ENCODE peak calls at places on chromosomes 11 and 22, in four cellular contexts. Z, R, X and B are unnamed samples.

GRCh38 chr22:24803064-24803542 is 2.9 kb upstream of the SGSM1 start:
- DNase-seq in R (peak), X (peak), Z (peak), B (peak)

GRCh38 chr22:43533131-43533530 is 121.3 kb downstream of the MPPED1 start:
- DNase-seq in R (no peak), X (no peak), Z (no peak), B (no peak)

GRCh38 chr11:6757373-6757967 is 14.3 kb downstream of the OR2AG2 start:
- DNase-seq in R (peak), X (peak), Z (peak), B (peak)

GRCh38 chr11:2775083-2775625 is 75.4 kb upstream of the KCNQ1OT1 start:
- DNase-seq in X (peak), R (no peak), Z (no peak), B (peak)

GRCh38 chr11:37788141-37788877 is 1190.3 kb upstream of the RAG2 start:
- DNase-seq in R (peak), X (no peak), Z (peak), B (no peak)

GRCh38 chr11:86636275-86636674 is 36.1 kb downstream of the ME3 start:
- DNase-seq in Z (peak), R (no peak), X (no peak), B (no peak)

GRCh38 chr11:126452256-126452655 is 96.8 kb downstream of the ST3GAL4 start:
- DNase-seq in X (no peak), Z (no peak), R (no peak), B (no peak)

GRCh38 chr11:64838600-64839334 is 5.7 kb downstream of the CDC42BPG start:
- DNase-seq in Z (no peak), R (no peak), X (no peak), B (no peak)

GRCh38 chr11:1453611-1454386 is 32.8 kb downstream of the MOB2 start:
- DNase-seq in R (no peak), X (no peak), Z (no peak), B (peak)

GRCh38 chr22:26642465-26643367 is 14.7 kb upstream of the MIAT start:
- DNase-seq in R (peak), X (no peak), Z (no peak), B (peak)

GRCh38 chr11:3799143-3799542 is 1.8 kb upstream of the NUP98 start:
- DNase-seq in Z (no peak), R (no peak), X (no peak), B (no peak)

GRCh38 chr22:37474447-37475090 is 11.6 kb downstream of the MFNG start:
- DNase-seq in X (no peak), Z (no peak), R (no peak), B (no peak)

GRCh38 chr11:10095412-10096207 is 198.4 kb downstream of the SBF2 start:
- DNase-seq in X (no peak), Z (no peak), R (no peak), B (no peak)

GRCh38 chr11:111308140-111308539 is 9.8 kb downstream of the POU2AF3 start:
- DNase-seq in R (peak), X (no peak), Z (peak), B (no peak)

GRCh38 chr11:114236829-114237228 is 59.4 kb upstream of the NNMT start:
- DNase-seq in Z (no peak), R (peak), X (no peak), B (no peak)

GRCh38 chr11:119344291-119345010 is 2.1 kb downstream of the MFRP start:
- DNase-seq in R (no peak), X (no peak), Z (no peak), B (no peak)

GRCh38 chr22:36328635-36329216 is 59.0 kb downstream of the MYH9 start:
- DNase-seq in R (peak), Z (peak), X (peak), B (peak)

GRCh38 chr22:31144223-31144622 is 3.9 kb upstream of the PLA2G3 start:
- DNase-seq in R (peak), X (no peak), Z (no peak), B (no peak)

GRCh38 chr11:71991494-71991893 is 7.2 kb upstream of the IL18BP start:
- DNase-seq in R (no peak), X (no peak), Z (no peak), B (peak)

GRCh38 chr22:43014062-43014875 is 680 bp downstream of the PACSIN2 start:
- DNase-seq in Z (no peak), R (peak), X (peak), B (peak)

GRCh38 chr22:21590809-21591641 is 23.5 kb downstream of the UBE2L3 start:
- DNase-seq in X (no peak), R (no peak), Z (no peak), B (peak)

GRCh38 chr22:21594865-21595452 is 27.4 kb downstream of the UBE2L3 start:
- DNase-seq in R (no peak), X (no peak), Z (no peak), B (no peak)

GRCh38 chr22:21591695-21592094 is 24.2 kb downstream of the UBE2L3 start:
- DNase-seq in X (no peak), R (no peak), Z (no peak), B (no peak)

GRCh38 chr22:21592422-21592821 is 24.9 kb downstream of the UBE2L3 start:
- DNase-seq in Z (no peak), X (no peak), R (no peak), B (no peak)

DNA sequence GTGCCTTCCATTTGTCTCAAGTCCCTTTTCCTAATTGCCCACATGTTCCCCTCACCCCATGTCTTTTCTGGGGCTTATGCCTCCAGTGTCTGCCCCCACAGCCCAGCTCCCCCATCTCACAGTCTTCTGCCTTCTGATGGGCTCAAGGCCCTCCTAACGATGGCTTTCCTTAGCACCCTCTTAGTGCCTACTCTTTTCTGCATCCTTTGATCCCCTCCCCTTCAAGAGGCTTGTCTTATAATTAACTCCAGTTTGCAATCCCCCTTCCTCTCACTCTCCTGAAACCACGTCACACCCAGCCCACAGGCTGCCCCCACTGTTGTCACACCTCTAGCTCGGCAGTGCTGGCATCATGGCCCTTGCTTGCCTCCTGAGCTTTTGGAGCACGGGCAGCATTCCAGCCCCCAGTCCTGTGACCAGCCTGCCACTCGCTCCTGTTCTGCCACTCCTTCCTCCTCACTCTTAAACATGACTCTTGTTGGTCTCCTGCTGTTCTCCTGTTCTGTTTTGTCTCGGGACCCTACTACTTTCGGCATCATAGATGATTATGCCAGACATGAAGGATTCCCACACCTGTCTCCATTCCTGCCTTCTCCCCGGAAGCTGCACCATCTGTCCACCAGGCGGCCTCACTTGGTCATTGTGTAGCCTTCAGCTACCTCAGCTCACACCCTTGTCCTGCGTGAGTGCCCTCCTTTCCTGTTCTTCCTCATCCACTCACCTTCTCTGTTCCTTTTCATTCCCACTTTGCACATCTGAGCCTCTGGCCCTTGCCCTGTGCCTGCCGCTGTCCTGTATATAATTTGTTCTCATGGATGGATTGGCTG is 26.1 kb downstream of the UBE2L3 start:
- DNase-seq in Z (peak), R (no peak), X (no peak), B (no peak)
- TF ChIP-seq CTCF in Z (peak), R (peak), X (no peak), B (no peak)

DNA sequence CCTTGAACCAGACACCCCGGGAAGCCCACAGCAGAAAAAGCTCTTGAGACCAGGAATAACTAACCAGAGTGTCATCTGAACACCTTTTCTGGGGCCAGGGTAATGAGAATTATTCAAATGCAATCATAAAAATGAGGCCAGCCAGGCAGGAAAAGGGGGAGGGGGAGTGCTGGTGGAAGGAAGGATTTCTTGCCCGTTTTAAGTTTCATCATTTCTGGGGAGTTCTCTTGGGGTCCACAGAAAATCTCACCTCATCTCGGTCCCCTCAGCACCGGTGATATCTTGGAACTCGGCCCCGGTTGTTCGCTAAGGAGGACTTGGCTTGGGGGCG is 495 bp upstream of the PKNOX2 start:
- DNase-seq in R (no peak), X (no peak), Z (no peak), B (no peak)
- H3K4me3 ChIP-seq in R (peak), X (peak), Z (peak), B (no peak)

GRCh38 chr11:123168955-123169484 is 26.0 kb downstream of the CLMP start:
- DNase-seq in Z (no peak), R (no peak), X (no peak), B (no peak)

GRCh38 chr11:123164732-123165450 is 30.2 kb downstream of the CLMP start:
- DNase-seq in R (no peak), X (no peak), Z (no peak), B (no peak)

GRCh38 chr11:123163621-123164020 is 31.4 kb downstream of the CLMP start:
- DNase-seq in R (no peak), X (no peak), Z (no peak), B (no peak)

GRCh38 chr11:123168236-123168635 is 26.8 kb downstream of the CLMP start:
- DNase-seq in Z (no peak), R (peak), X (no peak), B (no peak)

GRCh38 chr11:123166095-123166559 is 28.9 kb downstream of the CLMP start:
- DNase-seq in X (peak), Z (peak), R (peak), B (peak)
- TF ChIP-seq CTCF in X (peak), Z (peak), R (peak), B (peak)

DNA sequence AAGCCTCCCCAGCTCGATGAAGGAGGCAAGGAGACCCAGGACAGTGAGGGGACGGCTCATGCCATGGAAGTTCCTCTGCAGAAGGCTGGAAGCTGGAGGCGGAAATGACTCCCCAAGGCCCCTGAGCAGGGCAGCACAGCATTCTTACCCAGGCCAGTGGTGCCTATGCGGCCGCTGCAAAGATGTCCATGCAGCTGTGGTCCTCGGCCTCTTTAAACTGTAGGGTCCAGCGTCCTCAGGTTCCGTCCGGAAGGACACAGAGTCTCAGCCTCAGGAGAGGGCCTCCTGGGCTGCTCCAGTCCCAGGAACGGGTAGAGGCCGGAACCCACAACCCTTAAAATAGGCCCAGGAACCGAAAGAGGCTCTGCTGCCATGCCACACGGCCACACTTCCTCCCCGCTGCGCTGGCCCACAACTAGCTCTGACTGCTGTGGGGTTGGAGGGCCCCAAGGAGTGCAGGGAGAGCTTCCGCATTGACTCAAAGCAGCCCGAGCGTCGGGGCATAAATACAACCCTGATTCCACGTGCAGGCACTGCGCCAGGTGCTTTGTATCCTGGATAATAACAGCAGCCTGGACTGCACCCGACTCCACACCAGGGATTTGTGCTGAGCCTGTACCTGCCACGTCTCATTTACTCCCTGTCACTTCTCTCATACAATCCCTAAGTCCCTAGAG is 5.5 kb downstream of the KIAA0930 start:
- DNase-seq in X (no peak), Z (no peak), R (no peak), B (peak)
- H3K4me3 ChIP-seq in X (no peak), Z (no peak), R (no peak), B (peak)

DNA sequence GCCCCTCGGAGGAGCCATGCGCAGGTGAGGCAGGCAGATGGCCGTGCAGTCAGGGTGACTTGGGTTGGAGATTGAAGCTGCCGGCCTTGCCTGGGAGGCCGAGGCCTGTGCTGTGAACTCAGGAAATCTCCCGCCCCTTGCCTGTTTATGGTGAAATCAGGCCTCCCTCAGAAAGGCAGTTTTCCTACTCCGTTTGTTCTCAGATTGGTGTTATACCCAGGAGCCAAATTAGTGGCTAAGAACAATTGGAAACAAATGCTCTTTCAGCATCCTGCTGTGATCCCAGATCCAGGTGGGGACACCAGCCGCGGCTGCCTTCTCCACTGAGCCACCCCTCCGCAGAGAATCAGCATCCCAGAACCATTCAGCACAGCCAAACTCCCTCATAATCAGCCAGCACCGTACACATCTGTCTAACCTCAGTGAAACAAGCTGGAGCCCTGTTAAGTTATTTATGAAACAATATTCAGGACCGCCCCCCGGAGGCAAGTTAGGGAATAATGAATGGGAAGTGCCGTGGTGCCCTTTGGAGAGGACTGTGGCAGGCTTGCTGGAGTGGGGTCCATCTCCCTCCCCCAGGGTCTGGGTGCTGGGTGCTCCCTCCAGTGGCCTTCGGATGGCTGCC is 60.0 kb downstream of the PKNOX2 start:
- DNase-seq in Z (no peak), R (peak), X (peak), B (no peak)
- TF ChIP-seq CTCF in Z (no peak), R (peak), X (no peak), B (no peak)

DNA sequence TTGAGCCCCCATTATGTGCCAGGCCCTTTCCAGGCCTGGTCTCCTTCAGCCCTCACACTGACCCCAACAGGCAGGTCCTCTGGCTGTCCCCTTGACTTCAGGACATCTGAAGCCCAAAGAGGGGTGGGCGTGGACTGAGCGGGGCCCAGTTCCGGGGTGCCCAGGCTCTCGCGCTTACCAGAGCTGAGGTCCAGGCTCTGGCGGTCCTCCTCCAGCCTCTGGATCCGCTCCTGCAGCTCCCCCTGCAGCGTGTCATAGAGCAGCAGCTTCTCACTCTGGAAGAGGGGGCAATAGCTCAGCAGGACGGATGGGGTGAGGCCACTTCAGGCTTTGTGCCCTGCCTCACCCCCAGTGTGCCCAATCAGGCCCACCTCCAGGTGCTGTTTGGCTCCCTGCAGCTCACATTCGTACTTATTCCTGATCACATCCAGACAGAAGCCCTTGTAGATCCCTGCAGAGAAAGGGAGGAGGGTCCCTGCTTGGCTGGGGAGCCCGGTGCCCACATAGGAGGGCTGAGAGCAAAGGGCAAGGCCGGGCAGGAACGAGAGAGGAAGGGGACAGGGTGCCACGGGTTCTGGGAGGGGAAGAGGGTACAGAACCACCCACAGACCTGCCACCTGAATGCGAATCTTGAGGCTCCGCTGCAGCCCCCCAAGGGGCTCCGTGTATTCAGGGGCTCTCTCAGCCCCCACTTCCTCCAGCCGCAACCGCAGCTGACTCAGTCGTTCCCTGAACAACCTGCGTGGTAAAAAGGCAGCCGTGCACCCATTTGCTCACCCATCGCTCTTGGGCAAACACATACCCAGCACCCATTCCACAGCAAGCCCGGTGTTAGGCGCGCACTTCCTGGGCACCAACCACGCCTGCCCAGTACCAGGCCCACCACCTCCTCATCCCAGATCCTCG is 4.1 kb downstream of the BRMS1 start:
- DNase-seq in Z (no peak), X (no peak), R (no peak), B (no peak)
- H3K4me3 ChIP-seq in Z (no peak), X (no peak), R (no peak), B (no peak)